ENCODE peak calls at places on chromosomes 16 and 17, in eight cellular contexts. D is EH; V is activated CD8-positive, alpha-beta memory T cell treated with anti-CD3 and anti-CD28 coated beads for 1 hour; F is endothelial cell; H is body of pancreas; Y is GM04504; Z is CD8-positive, alpha-beta T cell; P is stomach. K is an unnamed sample.

GRCh38 chr16:3951861-3952332 is 71.4 kb upstream of the CREBBP start:
- DNase-seq in V (no peak), H (no peak), F (no peak), Z (no peak), P (no peak), D (peak; percentile 13), Y (no peak), K (no peak)

GRCh38 chr16:66269631-66270332 is 96.7 kb upstream of the CDH5 start:
- DNase-seq in Y (no peak), H (no peak), Z (no peak), D (no peak), P (no peak), V (no peak), F (no peak), K (no peak)

GRCh38 chr17:75034236-75034908 is 12.4 kb downstream of the ATP5PD start:
- DNase-seq in F (peak; percentile 94), V (peak; percentile 59), H (peak; percentile 93), Y (peak; percentile 76), P (peak; percentile 85), D (peak; percentile 93), Z (peak; percentile 69), K (no peak)

GRCh38 chr17:62070900-62071299 is 5.8 kb upstream of the MED13 start:
- DNase-seq in H (no peak), F (no peak), D (no peak), Y (no peak), Z (no peak), P (no peak), V (no peak), K (no peak)

GRCh38 chr17:6556121-6557039 is at the start of gene PITPNM3:
- DNase-seq in F (peak; percentile 25), H (no peak), V (no peak), Y (no peak), D (no peak), P (peak; percentile 40), Z (no peak), K (no peak)

GRCh38 chr16:86203557-86204275 is 304.8 kb downstream of the IRF8 start:
- DNase-seq in P (no peak), F (no peak), D (no peak), V (no peak), H (no peak), Y (no peak), Z (no peak), K (no peak)

GRCh38 chr17:75552847-75553552 is 27.5 kb downstream of the LLGL2 start:
- DNase-seq in Y (no peak), H (no peak), D (peak; percentile 68), Z (no peak), P (no peak), V (no peak), F (no peak), K (no peak)

GRCh38 chr17:73803867-73804539 is 159.8 kb upstream of the SDK2 start:
- DNase-seq in Z (no peak), H (no peak), F (no peak), V (no peak), Y (no peak), P (no peak), D (no peak), K (no peak)

GRCh38 chr17:66717680-66718079 is 117.2 kb upstream of the CACNG5 start:
- DNase-seq in D (no peak), P (no peak), H (peak; percentile 91), Z (no peak), F (no peak), V (no peak), Y (no peak), K (no peak)

GRCh38 chr17:10087333-10087732 is 111.1 kb downstream of the GAS7 start:
- DNase-seq in H (peak; percentile 11), Z (no peak), D (no peak), P (no peak), V (no peak), F (no peak), Y (no peak), K (no peak)

GRCh38 chr17:65047939-65048338 is 8.6 kb downstream of the GNA13 start:
- DNase-seq in F (no peak), Y (no peak), D (no peak), P (no peak), Z (no peak), H (peak; percentile 37), V (no peak), K (no peak)

GRCh38 chr16:80500116-80500859 is 40.5 kb upstream of the DYNLRB2 start:
- DNase-seq in V (no peak), Z (no peak), Y (no peak), D (peak; percentile 1), F (no peak), P (no peak), H (no peak), K (no peak)

GRCh38 chr17:82035956-82036633 is 1.4 kb downstream of the DCXR start:
- DNase-seq in D (no peak), Z (no peak), V (no peak), Y (no peak), H (no peak), P (no peak), F (no peak), K (no peak)

K was measured in cerebellar nuclear complex.